ENCODE peak calls at places on chromosomes 1 and 21, in five cellular contexts. V is Calu3, L is GM23338, Q is HFF-Myc, B is breast epithelium. K is an unnamed sample.

GRCh38 chr1:26285366-26286063 is 5.6 kb downstream of the SH3BGRL3 start:
- DNase-seq in Q (no peak), V (peak), B (no peak), L (peak), K (no peak)

GRCh38 chr1:242147096-242147976 is 148.4 kb upstream of the MAP1LC3C start:
- DNase-seq in V (peak), Q (no peak), L (peak), B (no peak), K (no peak)

GRCh38 chr1:42939216-42939615 is 19.5 kb downstream of the SLC2A1 start:
- DNase-seq in B (no peak), V (no peak), Q (no peak), L (no peak), K (no peak)

GRCh38 chr1:224223819-224224714 is 41.0 kb downstream of the DEGS1 start:
- DNase-seq in Q (peak), V (no peak), B (no peak), L (peak), K (no peak)

GRCh38 chr1:53617382-53618217 is 121.4 kb downstream of the GLIS1 start:
- DNase-seq in V (no peak), L (no peak), Q (no peak), B (no peak), K (no peak)

GRCh38 chr1:217193151-217193550 is 437.7 kb downstream of the GPATCH2 start:
- DNase-seq in B (no peak), V (no peak), Q (no peak), L (no peak), K (no peak)

GRCh38 chr1:77514871-77515776 is 167.3 kb downstream of the ZZZ3 start:
- DNase-seq in Q (peak), B (no peak), V (no peak), L (peak), K (no peak)

GRCh38 chr1:113103048-113103447 is 30.1 kb downstream of the LRIG2 start:
- DNase-seq in V (peak), L (no peak), Q (no peak), B (no peak), K (peak)

GRCh38 chr1:221264848-221265247 is 385.6 kb downstream of the HLX start:
- DNase-seq in Q (no peak), L (no peak), V (no peak), B (no peak), K (no peak)

GRCh38 chr1:159483501-159483900 is 44.0 kb downstream of the OR10J1 start:
- DNase-seq in V (no peak), Q (no peak), B (no peak), L (no peak), K (no peak)

GRCh38 chr1:51945591-51945990 is 44.9 kb downstream of the RAB3B start:
- DNase-seq in B (no peak), Q (no peak), L (no peak), V (no peak), K (no peak)

GRCh38 chr1:172742599-172743500 is 83.9 kb downstream of the FASLG start:
- DNase-seq in B (no peak), Q (no peak), L (peak), V (peak), K (no peak)

GRCh38 chr21:41926068-41926806 is 27.6 kb downstream of the C2CD2 start:
- DNase-seq in B (no peak), Q (no peak), V (peak), L (peak), K (peak)

GRCh38 chr1:183011859-183012258 is 11.4 kb upstream of the LAMC1 start:
- DNase-seq in L (no peak), V (no peak), B (no peak), Q (no peak), K (no peak)

GRCh38 chr1:229116114-229116513 is 154.8 kb upstream of the RAB4A start:
- DNase-seq in Q (no peak), V (no peak), L (no peak), B (no peak), K (no peak)

GRCh38 chr1:3577711-3578432 is 33.4 kb downstream of the MEGF6 start:
- DNase-seq in V (no peak), L (no peak), B (no peak), Q (no peak), K (no peak)

GRCh38 chr1:224615861-224616760 is at the start of gene CNIH3:
- DNase-seq in V (peak), Q (peak), B (no peak), L (peak), K (peak)

GRCh38 chr1:233240839-233241682 is 54.5 kb downstream of the PCNX2 start:
- DNase-seq in V (peak), L (peak), Q (no peak), B (peak), K (peak)

GRCh38 chr1:209246660-209247059 is 336.9 kb upstream of the CAMK1G start:
- DNase-seq in V (no peak), Q (no peak), B (no peak), L (no peak), K (no peak)

GRCh38 chr21:16353764-16354163 is 624.0 kb downstream of the USP25 start:
- DNase-seq in Q (no peak), V (no peak), B (no peak), L (no peak), K (no peak)

GRCh38 chr1:15260418-15261154 is 13.6 kb downstream of the FHAD1 start:
- DNase-seq in L (no peak), V (no peak), Q (no peak), B (no peak), K (no peak)

GRCh38 chr1:23914921-23915320 is 1.8 kb upstream of the CNR2 start:
- DNase-seq in Q (no peak), V (no peak), L (no peak), B (no peak), K (no peak)

GRCh38 chr1:236338096-236338495 is 56.0 kb upstream of the EDARADD start:
- DNase-seq in Q (no peak), V (no peak), B (no peak), L (no peak), K (no peak)

GRCh38 chr21:30408782-30409494 is 13.1 kb downstream of the KRTAP13-1 start:
- DNase-seq in Q (peak), L (peak), B (peak), V (peak), K (peak)

GRCh38 chr1:71086331-71086730 is 5.5 kb upstream of the ZRANB2 start:
- DNase-seq in Q (no peak), B (no peak), V (no peak), L (no peak), K (no peak)

GRCh38 chr1:94236630-94237290 is 624 bp downstream of the ARHGAP29 start:
- DNase-seq in L (peak), Q (no peak), V (peak), B (peak), K (peak)

GRCh38 chr1:113058861-113059441 is 14.0 kb upstream of the LRIG2 start:
- DNase-seq in B (no peak), V (no peak), L (no peak), Q (no peak), K (no peak)

GRCh38 chr1:211753649-211754251 is 76.8 kb downstream of the LPGAT1 start:
- DNase-seq in Q (no peak), V (no peak), L (no peak), B (no peak), K (no peak)

GRCh38 chr1:33624261-33624990 is 152.0 kb downstream of the ZSCAN20 start:
- DNase-seq in Q (no peak), B (no peak), L (no peak), V (no peak), K (no peak)

GRCh38 chr1:159753386-159753785 is 27.4 kb upstream of the DUSP23 start:
- DNase-seq in Q (no peak), B (no peak), V (peak), L (no peak), K (no peak)

GRCh38 chr1:33343539-33343938 is 22.6 kb upstream of the A3GALT2 start:
- DNase-seq in B (no peak), Q (no peak), L (no peak), V (no peak), K (no peak)

GRCh38 chr1:29179641-29180184 is 2.0 kb downstream of the SRSF4 start:
- DNase-seq in L (no peak), V (no peak), B (no peak), Q (no peak), K (no peak)

GRCh38 chr1:70140894-70141293 is 64.5 kb downstream of the LRRC40 start:
- DNase-seq in B (no peak), V (no peak), Q (no peak), L (peak), K (no peak)

GRCh38 chr1:207862241-207862787 is 48.6 kb downstream of the CD34 start:
- DNase-seq in B (no peak), Q (no peak), L (no peak), V (no peak), K (no peak)

GRCh38 chr21:41965447-41966340 is 11.9 kb upstream of the C2CD2 start:
- DNase-seq in V (no peak), L (no peak), Q (no peak), B (peak), K (no peak)

GRCh38 chr1:58768971-58769808 is 14.7 kb downstream of the JUN start:
- DNase-seq in Q (no peak), V (peak), B (peak), L (peak), K (peak)

GRCh38 chr1:52234014-52234413 is 92.1 kb downstream of the ZFYVE9 start:
- DNase-seq in Q (no peak), L (no peak), B (no peak), V (no peak), K (no peak)

GRCh38 chr1:247443641-247444040 is 14.3 kb downstream of the OR2B11 start:
- DNase-seq in B (no peak), V (no peak), L (no peak), Q (no peak), K (no peak)

GRCh38 chr1:9324246-9325096 is 31.8 kb downstream of the SPSB1 start:
- DNase-seq in L (no peak), V (no peak), Q (no peak), B (peak), K (peak)

GRCh38 chr1:9320520-9321479 is 28.1 kb downstream of the SPSB1 start:
- DNase-seq in B (no peak), Q (no peak), V (no peak), L (peak), K (no peak)

GRCh38 chr1:9321986-9322715 is 29.5 kb downstream of the SPSB1 start:
- DNase-seq in L (no peak), V (no peak), Q (no peak), B (no peak), K (no peak)

GRCh38 chr1:9321480-9321849 is 28.8 kb downstream of the SPSB1 start:
- DNase-seq in L (no peak), B (no peak), V (no peak), Q (no peak), K (no peak)

DNA sequence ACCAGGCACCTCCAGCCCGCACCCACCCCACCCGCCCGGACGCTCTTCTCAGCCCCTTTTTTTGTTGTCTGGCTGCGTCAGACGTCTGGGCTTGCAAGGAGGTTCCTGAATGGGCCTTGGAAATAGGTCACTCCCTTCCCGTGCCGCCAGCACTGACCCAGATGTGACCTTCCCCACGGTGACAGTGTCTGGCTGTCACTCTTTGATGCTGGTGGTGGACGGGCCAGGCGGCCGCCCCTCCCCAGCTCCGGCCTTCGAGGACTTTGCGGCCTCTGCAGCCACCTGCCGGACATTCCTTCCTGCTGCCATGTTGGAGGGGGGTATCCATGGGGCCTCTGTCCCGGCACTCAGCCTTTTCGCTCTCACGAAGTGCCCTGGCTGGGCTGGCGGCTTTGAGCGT is 30.2 kb downstream of the SPSB1 start:
- DNase-seq in L (no peak), Q (no peak), V (no peak), B (no peak), K (no peak)
- TF ChIP-seq CTCF in L (no peak), Q (no peak), V (no peak), B (no peak), K (no peak)

DNA sequence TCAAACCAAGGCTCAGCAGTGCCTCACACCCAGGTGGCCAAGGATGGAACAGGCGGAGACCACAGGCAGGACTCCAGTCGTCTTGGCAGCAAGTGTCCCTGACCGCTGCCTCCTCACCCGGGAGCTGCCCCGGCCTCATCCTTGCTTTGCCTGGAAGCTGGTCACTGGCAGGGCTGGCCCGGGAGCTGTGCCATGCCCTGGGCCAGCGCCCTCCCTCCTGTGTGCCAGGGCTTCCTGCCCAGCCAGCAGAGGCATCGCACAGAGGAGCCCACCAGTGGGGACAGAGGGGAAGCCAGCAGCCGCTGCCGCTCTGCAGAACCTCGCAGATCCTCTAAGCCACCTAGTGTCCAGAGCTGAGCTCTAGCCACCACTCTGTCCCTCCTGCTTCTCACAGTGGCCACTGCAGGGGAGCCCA is 7.8 kb downstream of the CASZ1 start:
- DNase-seq in Q (no peak), L (peak), V (peak), B (no peak), K (peak)
- TF ChIP-seq CTCF in Q (no peak), L (peak), V (no peak), B (no peak), K (no peak)

GRCh38 chr1:198754670-198755069 is 115.8 kb downstream of the PTPRC start:
- DNase-seq in V (no peak), B (no peak), L (no peak), Q (no peak), K (no peak)

GRCh38 chr1:198755715-198756114 is 116.9 kb downstream of the PTPRC start:
- DNase-seq in V (no peak), Q (no peak), B (no peak), L (no peak), K (no peak)

GRCh38 chr1:198751741-198752140 is 112.9 kb downstream of the PTPRC start:
- DNase-seq in L (no peak), B (no peak), Q (no peak), V (no peak), K (no peak)

GRCh38 chr1:198761859-198762616 is 123.2 kb downstream of the PTPRC start:
- DNase-seq in L (no peak), B (no peak), Q (no peak), V (no peak), K (no peak)

DNA sequence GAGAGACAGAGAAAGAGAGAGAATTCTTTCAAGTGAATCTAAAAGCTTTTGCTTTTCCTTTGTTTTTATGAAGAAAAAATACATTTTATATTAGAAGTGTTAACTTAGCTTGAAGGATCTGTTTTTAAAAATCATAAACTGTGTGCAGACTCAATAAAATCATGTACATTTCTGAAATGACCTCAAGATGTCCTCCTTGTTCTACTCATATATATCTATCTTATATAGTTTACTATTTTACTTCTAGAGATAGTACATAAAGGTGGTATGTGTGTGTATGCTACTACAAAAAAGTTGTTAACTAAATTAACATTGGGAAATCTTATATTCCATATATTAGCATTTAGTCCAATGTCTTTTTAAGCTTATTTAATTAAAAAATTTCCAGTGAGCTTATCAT is 117.6 kb downstream of the PTPRC start:
- DNase-seq in Q (no peak), L (no peak), V (no peak), B (no peak), K (no peak)
- TF ChIP-seq CTCF in Q (peak), L (no peak), V (no peak), B (no peak), K (no peak)

GRCh38 chr1:175572932-175573871 is 170.2 kb downstream of the TNR start:
- DNase-seq in Q (no peak), L (no peak), B (no peak), V (no peak), K (no peak)
- TF ChIP-seq CTCF in Q (no peak), L (no peak), B (no peak), V (no peak), K (no peak)

DNA sequence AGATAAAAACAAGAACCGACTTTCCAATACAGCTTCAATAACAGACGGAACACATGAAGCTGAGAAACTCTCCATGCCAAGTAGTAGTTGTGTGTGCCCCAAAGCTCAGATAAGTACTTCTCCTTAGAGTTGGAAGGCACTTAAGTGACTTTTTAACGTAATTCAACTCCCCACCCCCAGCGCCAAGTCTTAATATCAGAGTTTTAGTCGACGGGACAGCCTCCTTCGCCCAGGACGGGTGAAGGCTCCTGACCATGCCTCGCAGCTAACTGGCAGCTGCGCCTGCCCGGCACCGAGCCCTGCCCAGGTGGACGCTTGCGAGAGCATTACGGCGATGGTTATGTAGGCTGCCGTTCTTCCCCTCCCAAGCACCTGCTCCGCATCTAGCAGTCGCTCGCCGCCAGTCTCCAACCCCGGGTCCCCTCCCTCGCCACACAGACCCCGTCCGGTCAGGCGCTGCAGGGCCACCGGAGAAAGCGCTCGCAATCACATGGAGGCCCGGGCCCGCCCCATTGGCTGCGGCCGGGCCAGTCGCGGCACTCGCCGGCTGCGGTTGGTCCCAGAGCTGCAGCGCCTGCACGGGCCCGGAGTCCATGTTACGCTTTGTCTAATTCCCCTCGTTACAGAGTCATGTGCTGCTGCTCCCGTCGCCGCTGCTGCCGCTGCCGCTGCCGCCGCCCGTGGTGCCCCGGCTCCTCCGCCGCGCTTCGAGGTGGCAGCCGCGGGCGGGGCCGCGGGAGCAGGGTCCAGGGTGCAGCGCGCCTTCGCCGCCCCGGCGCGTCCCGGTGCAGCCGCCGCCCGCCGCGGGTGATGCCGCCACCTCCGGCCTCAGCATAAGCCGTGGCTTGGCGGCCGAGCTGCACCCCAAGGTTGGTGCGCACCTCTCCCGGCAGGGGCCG is at the start of gene LRRC8D:
- DNase-seq in Q (no peak), B (peak), L (peak), V (peak), K (peak)
- TF ChIP-seq CTCF in Q (no peak), B (no peak), L (no peak), V (no peak), K (no peak)

GRCh38 chr1:6246497-6247295 is 2.7 kb downstream of the HES3 start:
- DNase-seq in Q (no peak), B (peak), V (peak), L (peak), K (peak)
- TF ChIP-seq CTCF in Q (peak), B (peak), V (peak), L (peak), K (peak)

GRCh38 chr1:157119448-157119847 is 18.7 kb downstream of the ETV3 start:
- DNase-seq in Q (no peak), B (no peak), V (no peak), L (no peak), K (peak)

GRCh38 chr1:157119008-157119407 is 19.2 kb downstream of the ETV3 start:
- DNase-seq in L (no peak), Q (no peak), B (no peak), V (no peak), K (no peak)

DNA sequence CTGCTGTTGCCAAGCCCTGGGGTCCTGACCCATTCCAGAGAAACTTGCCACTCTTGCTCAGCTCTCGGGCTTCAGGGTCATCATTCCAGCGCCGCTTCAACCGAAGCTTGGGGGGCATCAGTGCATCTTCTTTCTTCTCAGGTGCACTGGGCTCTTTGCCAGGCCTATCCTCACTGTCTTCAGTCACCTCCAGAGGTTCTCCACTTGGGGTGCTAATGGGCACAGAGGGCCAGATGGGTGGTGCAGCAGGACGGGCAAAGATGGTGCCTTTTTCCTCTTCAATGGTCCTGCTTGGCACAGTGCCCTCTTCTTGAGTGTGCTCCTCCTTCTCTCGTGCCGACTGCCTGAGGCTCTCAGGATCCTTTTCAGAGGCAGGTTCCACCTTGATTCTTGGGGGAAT is 13.3 kb downstream of the ETV3 start:
- DNase-seq in V (peak), B (no peak), Q (no peak), L (no peak), K (no peak)
- TF ChIP-seq CTCF in V (no peak), B (no peak), Q (no peak), L (peak), K (no peak)

GRCh38 chr1:38891753-38892152 is 10.4 kb upstream of the GJA9 start:
- DNase-seq in V (no peak), B (no peak), Q (no peak), L (peak), K (no peak)
- TF ChIP-seq CTCF in V (no peak), B (no peak), Q (no peak), L (peak), K (no peak)

K was measured in prostate gland.